ENCODE peak calls at places on chromosomes 6 and 20, in six cellular contexts. G, L, Y, X, C and O are unnamed samples. For H3K27me3, the result is how much of the 10 kb centered on the place peaks cover.

GRCh38 chr6:131015630-131016263 is 47.3 kb downstream of the EPB41L2 start:
- DNase-seq in L (no peak), Y (no peak), X (peak), G (peak), C (no peak), O (no peak)

GRCh38 chr20:36114707-36115106 is 39.8 kb upstream of the EPB41L1 start:
- DNase-seq in C (no peak), G (no peak), L (no peak), X (no peak), Y (no peak), O (no peak)

GRCh38 chr6:108068618-108069017 is 5.9 kb downstream of the OSTM1 start:
- DNase-seq in Y (no peak), X (no peak), L (no peak), G (no peak), C (no peak), O (no peak)

GRCh38 chr20:51715873-51716215 is 52.3 kb downstream of the ATP9A start:
- DNase-seq in L (no peak), C (no peak), X (no peak), G (no peak), Y (peak), O (no peak)

GRCh38 chr6:116011520-116011919 is 49.2 kb downstream of the FRK start:
- DNase-seq in G (no peak), Y (no peak), L (no peak), C (no peak), X (no peak), O (peak)

GRCh38 chr6:130409394-130410095 is 43.7 kb downstream of the TMEM200A start:
- DNase-seq in L (no peak), X (no peak), G (peak), C (no peak), Y (no peak), O (no peak)

GRCh38 chr20:44736170-44737021 is 9.3 kb upstream of the KCNK15 start:
- DNase-seq in L (no peak), C (no peak), Y (no peak), G (peak), X (peak), O (no peak)

GRCh38 chr6:161947371-161947770 is 673.5 kb upstream of the AGPAT4 start:
- DNase-seq in L (no peak), Y (no peak), C (no peak), X (no peak), G (no peak), O (no peak)

GRCh38 chr6:112717856-112718255 is 370.7 kb downstream of the RFPL4B start:
- DNase-seq in G (no peak), Y (no peak), C (no peak), X (no peak), L (no peak), O (no peak)

GRCh38 chr6:151618717-151619116 is 124.9 kb downstream of the CCDC170 start:
- DNase-seq in G (no peak), C (no peak), L (no peak), Y (no peak), X (no peak), O (no peak)

DNA sequence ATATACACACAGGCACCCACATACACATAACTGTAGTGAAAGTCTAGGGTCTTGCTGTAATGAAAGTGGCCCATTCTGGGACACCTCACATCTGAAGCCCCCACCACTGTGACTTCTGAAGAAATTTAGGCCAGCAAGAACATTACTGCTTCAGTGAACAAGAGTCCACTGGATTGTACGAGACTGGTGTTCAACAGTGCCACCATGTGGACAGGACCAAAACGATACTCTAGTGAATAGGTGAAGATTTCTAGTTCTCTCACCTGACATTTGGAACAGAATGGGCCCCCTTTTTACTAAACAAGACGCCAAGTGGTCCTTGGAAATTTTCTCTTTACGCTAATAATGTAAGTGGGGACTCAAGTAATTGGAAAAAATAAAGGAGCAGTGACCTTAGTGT is 156.9 kb downstream of the MAFB start:
- DNase-seq in X (no peak), G (peak), L (no peak), Y (no peak), C (no peak), O (no peak)
- TF ChIP-seq CTCF in X (no peak), G (peak), L (no peak), Y (peak), C (no peak), O (peak)

GRCh38 chr20:46293084-46293483 is 15.2 kb downstream of the CDH22 start:
- DNase-seq in X (no peak), C (no peak), G (peak), L (no peak), Y (no peak), O (no peak)
- H3K27me3 ChIP-seq in X (under half), C (half or more), G (under half), L (half or more), Y (under half), O (under half)

DNA sequence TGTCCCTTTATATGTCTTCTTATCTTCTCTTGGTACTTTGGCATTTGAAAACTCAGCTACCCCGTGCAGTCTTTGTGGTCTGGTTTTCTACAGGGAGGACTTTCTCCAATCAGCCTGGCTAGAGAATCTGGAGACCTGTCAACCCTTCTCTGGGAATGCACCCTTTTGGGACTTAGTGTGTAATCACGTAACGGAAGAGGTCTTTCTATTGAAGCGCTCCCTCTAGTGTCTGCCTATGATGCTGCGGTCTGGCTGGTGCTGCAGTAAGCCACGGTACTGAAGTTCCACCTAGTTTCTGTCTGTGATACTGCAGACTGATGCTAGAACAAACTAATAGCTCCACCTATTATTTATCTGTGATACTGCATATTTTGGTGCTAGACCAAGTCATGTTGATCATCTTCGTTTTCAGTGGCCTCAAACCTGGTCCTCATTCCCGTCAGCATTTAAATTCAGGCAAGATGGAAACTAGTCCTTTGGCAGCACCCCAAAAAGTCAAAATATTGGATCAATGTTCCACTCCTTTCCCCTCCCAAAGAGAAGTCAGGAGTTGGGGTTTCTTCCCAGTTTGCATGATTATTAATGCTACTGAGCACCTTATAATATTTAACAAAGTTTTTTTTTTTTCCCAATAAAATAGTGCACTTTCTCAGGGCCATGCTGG is 12.5 kb upstream of the SIRPB2 start:
- DNase-seq in X (peak), Y (peak), G (peak), L (peak), C (peak), O (peak)
- TF ChIP-seq CTCF in X (peak), Y (peak), G (peak), L (peak), C (peak), O (peak)

GRCh38 chr6:30071858-30072257 is 3.7 kb downstream of the RNF39 start:
- DNase-seq in X (no peak), C (no peak), Y (peak), L (no peak), G (no peak), O (no peak)
- H3K27me3 ChIP-seq in X (under half), C (half or more), Y (under half), L (half or more), G (half or more), O (half or more)

GRCh38 chr6:31399589-31400466 is 3.6 kb upstream of the MICA start:
- DNase-seq in G (peak), C (peak), X (peak), L (peak), Y (peak), O (peak)
- TF ChIP-seq CTCF in G (peak), C (peak), X (peak), L (peak), Y (peak), O (peak)

DNA sequence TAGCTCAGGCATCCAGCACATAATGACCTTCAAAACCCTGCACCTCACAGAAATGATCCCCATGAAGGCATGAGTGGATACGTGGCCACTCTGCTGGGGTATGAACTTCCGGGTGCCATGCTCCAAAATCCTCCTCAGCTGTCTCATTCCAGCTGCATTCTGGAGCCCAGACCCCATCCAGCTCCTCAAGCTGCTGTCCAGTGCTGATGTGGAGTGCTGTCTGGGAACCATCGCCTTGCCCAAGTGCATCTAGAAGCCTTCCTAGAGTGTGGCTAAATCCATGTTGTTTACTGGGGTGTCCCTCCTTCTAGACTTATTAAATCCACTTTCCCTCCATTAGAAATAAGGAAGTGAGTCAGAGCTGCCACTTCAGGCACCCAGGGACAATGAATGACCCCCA is 130.8 kb upstream of the PTPRT start:
- DNase-seq in G (no peak), C (no peak), Y (no peak), X (no peak), L (no peak), O (no peak)
- H3K27me3 ChIP-seq in G (under half), C (under half), Y (under half), X (under half), L (under half), O (under half)

GRCh38 chr20:1777476-1777820 is 117.8 kb upstream of the SIRPA start:
- DNase-seq in C (no peak), X (no peak), G (no peak), L (no peak), Y (no peak), O (no peak)
- TF ChIP-seq CTCF in C (no peak), X (no peak), G (no peak), L (no peak), Y (no peak), O (no peak)

GRCh38 chr20:60056345-60057122 is 98.3 kb downstream of the CDH26 start:
- DNase-seq in X (no peak), Y (no peak), L (no peak), C (no peak), G (no peak), O (no peak)

GRCh38 chr20:60053813-60054190 is 95.6 kb downstream of the CDH26 start:
- DNase-seq in X (no peak), L (no peak), C (no peak), Y (no peak), G (no peak), O (no peak)

GRCh38 chr20:60054716-60055371 is 96.6 kb downstream of the CDH26 start:
- DNase-seq in X (no peak), L (no peak), G (no peak), C (no peak), Y (no peak), O (no peak)

GRCh38 chr20:60057123-60057865 is 99.1 kb downstream of the CDH26 start:
- DNase-seq in C (peak), Y (peak), L (no peak), G (peak), X (peak), O (no peak)

GRCh38 chr20:60055740-60056139 is 97.5 kb downstream of the CDH26 start:
- DNase-seq in L (peak), G (no peak), X (peak), Y (no peak), C (peak), O (no peak)
- H3K27me3 ChIP-seq in L (under half), G (under half), X (under half), Y (under half), C (under half), O (under half)

GRCh38 chr6:90120327-90120726 is 176.3 kb downstream of the BACH2 start:
- DNase-seq in Y (no peak), G (no peak), X (no peak), C (no peak), L (no peak), O (no peak)

GRCh38 chr6:90121982-90122381 is 174.7 kb downstream of the BACH2 start:
- DNase-seq in Y (no peak), C (no peak), X (no peak), G (no peak), L (no peak), O (no peak)

GRCh38 chr6:90119618-90120017 is 177.0 kb downstream of the BACH2 start:
- DNase-seq in Y (no peak), X (no peak), C (no peak), G (no peak), L (no peak), O (no peak)

GRCh38 chr6:90113389-90113788 is 183.3 kb downstream of the BACH2 start:
- DNase-seq in X (no peak), Y (no peak), L (no peak), C (no peak), G (no peak), O (no peak)

DNA sequence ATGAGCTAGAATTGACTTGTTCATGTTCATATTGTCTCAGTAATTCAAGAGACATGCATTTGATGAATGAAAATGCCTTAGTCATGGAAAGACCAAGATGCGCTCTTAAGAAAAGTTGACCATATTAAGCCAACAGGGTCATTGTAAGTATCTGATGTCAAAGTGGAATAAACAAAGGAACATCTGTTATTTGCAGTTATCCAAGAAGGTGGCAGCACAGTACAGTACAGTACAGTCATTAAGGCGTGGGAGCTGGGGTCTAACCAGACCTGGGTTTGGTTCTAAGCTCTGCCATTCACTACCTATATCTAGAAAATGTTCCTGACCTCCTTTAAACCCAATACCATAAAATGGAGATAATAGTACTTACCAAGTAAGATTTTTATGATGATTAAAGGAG is 178.1 kb downstream of the BACH2 start:
- DNase-seq in X (no peak), L (no peak), G (no peak), Y (no peak), C (no peak), O (no peak)
- TF ChIP-seq CTCF in X (no peak), L (no peak), G (no peak), Y (no peak), C (no peak), O (no peak)